ENCODE peak calls at places on chromosomes 7 and 10, in nine cellular contexts. C is CD8-positive, alpha-beta T cell; L is ovary; E is gastrocnemius medialis; G is esophagus squamous epithelium; T is Panc1; X is thyroid gland; S is hepatocyte; A is heart left ventricle. J is an unnamed sample.

GRCh38 chr7:154584352-154585252 is 418.3 kb downstream of the PAXIP1 start:
- DNase-seq in L (no peak), A (no peak), S (peak), G (no peak), X (no peak), E (no peak), C (no peak), T (no peak), J (no peak)

GRCh38 chr10:24947304-24948097 is 4.9 kb downstream of the PRTFDC1 start:
- DNase-seq in C (no peak), E (no peak), X (no peak), A (no peak), L (no peak), G (no peak), S (no peak), T (no peak), J (no peak)

GRCh38 chr10:126242352-126243260 is 145.7 kb downstream of the ADAM12 start:
- DNase-seq in E (no peak), S (peak), T (no peak), A (peak), G (no peak), L (peak), C (no peak), X (no peak), J (peak)

GRCh38 chr7:37067961-37068536 is 343.8 kb upstream of the AOAH start:
- DNase-seq in X (no peak), E (no peak), A (no peak), S (no peak), G (no peak), L (no peak), T (no peak), C (no peak), J (peak)

GRCh38 chr10:80860719-80861118 is 323.0 kb downstream of the SH2D4B start:
- DNase-seq in C (no peak), T (no peak), G (no peak), X (no peak), E (no peak), L (no peak), A (no peak), S (no peak), J (no peak)

GRCh38 chr7:139505563-139505962 is 17.9 kb upstream of the CLEC2L start:
- DNase-seq in L (no peak), E (no peak), A (no peak), S (no peak), X (no peak), T (no peak), G (no peak), C (no peak), J (peak)

GRCh38 chr10:109875828-109876821 is 47.2 kb downstream of the XPNPEP1 start:
- DNase-seq in X (no peak), S (no peak), T (no peak), A (no peak), L (no peak), G (no peak), C (no peak), E (no peak), J (no peak)

GRCh38 chr7:26397786-26398435 is 106.2 kb downstream of the SNX10 start:
- DNase-seq in A (peak), T (no peak), E (peak), C (no peak), S (peak), L (no peak), X (peak), G (no peak), J (peak)

GRCh38 chr7:6162331-6162620 is 110.1 kb downstream of the CYTH3 start:
- DNase-seq in L (no peak), G (no peak), A (peak), X (peak), C (no peak), T (no peak), E (no peak), S (no peak), J (no peak)

GRCh38 chr10:47318706-47319105 is 3.5 kb upstream of the GDF2 start:
- DNase-seq in T (no peak), X (no peak), S (no peak), L (no peak), A (no peak), E (no peak), G (no peak), C (no peak), J (no peak)

GRCh38 chr7:13946181-13946580 is 43.3 kb downstream of the ETV1 start:
- DNase-seq in A (no peak), E (no peak), S (no peak), T (no peak), G (no peak), X (no peak), C (no peak), L (no peak), J (no peak)

GRCh38 chr10:122224159-122224558 is 46.9 kb upstream of the BTBD16 start:
- DNase-seq in A (no peak), S (no peak), G (no peak), L (no peak), C (no peak), E (peak), X (no peak), T (no peak), J (no peak)

GRCh38 chr7:43362652-43363428 is 220.1 kb upstream of the STK17A start:
- DNase-seq in C (no peak), T (no peak), E (no peak), L (peak), S (peak), A (peak), X (peak), G (no peak), J (peak)

GRCh38 chr10:12780634-12781601 is 220.6 kb downstream of the CCDC3 start:
- DNase-seq in C (no peak), X (peak), S (no peak), G (no peak), L (no peak), T (no peak), A (no peak), E (no peak), J (no peak)

GRCh38 chr7:42232275-42232674 is 4.7 kb downstream of the GLI3 start:
- DNase-seq in S (peak), C (no peak), X (peak), L (no peak), E (no peak), A (no peak), T (no peak), G (no peak), J (no peak)

GRCh38 chr7:46569117-46569433 is 648.0 kb upstream of the IGFBP3 start:
- DNase-seq in L (no peak), X (peak), A (no peak), G (no peak), C (no peak), E (no peak), T (no peak), S (no peak), J (no peak)

GRCh38 chr10:124461642-124462347 is at the start of gene LHPP:
- DNase-seq in L (peak), S (peak), G (peak), C (peak), T (peak), E (peak), A (peak), X (peak), J (peak)

GRCh38 chr7:99489235-99489634 is 10.8 kb downstream of the ZNF394 start:
- DNase-seq in S (no peak), G (no peak), C (no peak), A (no peak), X (no peak), E (no peak), L (no peak), T (no peak), J (no peak)

GRCh38 chr10:33460461-33461294 is 126.2 kb upstream of the NRP1 start:
- DNase-seq in E (peak), X (peak), A (peak), T (no peak), C (no peak), S (peak), G (no peak), L (peak), J (no peak)

GRCh38 chr7:30926323-30926722 is 14.7 kb downstream of the AQP1 start:
- DNase-seq in C (no peak), X (no peak), S (no peak), E (no peak), A (no peak), G (no peak), T (no peak), L (no peak), J (no peak)

GRCh38 chr10:58137813-58138212 is 129.9 kb downstream of the IPMK start:
- DNase-seq in L (no peak), G (no peak), T (no peak), E (no peak), S (no peak), X (no peak), A (no peak), C (no peak), J (no peak)

GRCh38 chr7:36217211-36217960 is 64.3 kb downstream of the EEPD1 start:
- DNase-seq in X (no peak), E (no peak), T (no peak), S (no peak), C (no peak), L (no peak), A (no peak), G (no peak), J (no peak)

GRCh38 chr7:91609525-91609924 is 271.0 kb downstream of the MTERF1 start:
- DNase-seq in L (no peak), C (no peak), T (no peak), G (no peak), E (no peak), A (no peak), X (no peak), S (no peak), J (no peak)

DNA sequence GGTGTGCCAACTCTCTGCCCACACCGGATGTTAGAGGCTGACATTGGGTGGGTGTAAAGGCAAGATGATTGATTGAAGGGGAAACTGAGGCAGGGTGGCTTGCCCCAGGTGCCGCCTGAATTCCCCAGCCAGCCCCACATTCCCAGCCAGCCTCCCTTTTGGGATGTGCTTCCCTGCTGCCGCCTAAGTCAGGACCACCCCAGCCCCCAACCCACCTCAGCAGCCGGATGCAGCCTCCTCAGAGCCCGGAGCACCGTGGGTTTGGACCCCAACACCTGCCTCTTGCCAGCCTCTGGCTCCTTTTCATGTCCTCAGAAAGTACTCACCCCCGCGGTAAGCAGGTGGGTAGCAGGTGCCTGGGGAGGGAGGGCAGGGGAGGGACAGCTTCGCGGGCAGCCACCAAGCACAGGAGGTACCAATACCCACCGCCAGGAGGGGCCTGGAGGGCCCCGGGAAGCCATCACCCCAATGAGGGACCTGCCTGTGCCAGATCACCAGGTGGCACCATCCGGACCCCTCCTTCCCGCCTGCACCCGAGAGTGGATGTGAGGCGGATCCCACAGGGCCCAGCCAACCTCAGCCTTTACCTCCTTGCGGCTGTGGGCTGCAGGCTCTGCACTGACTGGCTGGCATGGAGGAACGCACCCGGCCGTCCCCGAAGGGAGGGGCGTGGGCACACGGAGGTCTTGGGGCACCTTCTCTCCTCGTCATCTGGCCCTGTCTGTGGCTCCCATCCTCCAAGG is 60.5 kb downstream of the PWWP2B start:
- DNase-seq in G (no peak), S (no peak), T (no peak), C (no peak), X (no peak), L (peak), E (no peak), A (peak), J (peak)
- TF ChIP-seq CTCF in G (no peak), S (no peak), T (no peak), C (no peak), X (no peak), L (no peak), E (peak), A (no peak), J (no peak)

GRCh38 chr7:2651336-2651735 is 19.6 kb downstream of the TTYH3 start:
- DNase-seq in X (no peak), T (no peak), S (no peak), A (peak), G (no peak), E (no peak), L (no peak), C (no peak), J (no peak)
- TF ChIP-seq CTCF in X (no peak), T (no peak), S (peak), A (no peak), G (no peak), E (no peak), L (no peak), C (no peak), J (peak)

GRCh38 chr10:78178940-78179339 is 145.3 kb downstream of the RPS24 start:
- DNase-seq in L (no peak), E (no peak), A (peak), T (no peak), G (no peak), X (peak), S (no peak), C (no peak), J (no peak)
- TF ChIP-seq CTCF in L (no peak), E (no peak), A (no peak), T (no peak), G (no peak), X (no peak), S (no peak), C (no peak), J (no peak)

GRCh38 chr7:142669074-142669654 is 80.1 kb upstream of the PRSS1 start:
- DNase-seq in A (no peak), S (peak), C (no peak), G (no peak), L (no peak), T (no peak), E (no peak), X (no peak), J (no peak)
- TF ChIP-seq CTCF in A (peak), S (peak), C (peak), G (no peak), L (no peak), T (no peak), E (peak), X (peak), J (peak)

GRCh38 chr10:17290226-17290625 is 62.2 kb downstream of the VIM start:
- DNase-seq in E (no peak), C (no peak), L (no peak), A (no peak), G (no peak), X (no peak), S (no peak), T (peak), J (no peak)
- TF ChIP-seq CTCF in E (no peak), C (no peak), L (no peak), A (no peak), G (peak), X (no peak), S (peak), T (peak), J (no peak)

DNA sequence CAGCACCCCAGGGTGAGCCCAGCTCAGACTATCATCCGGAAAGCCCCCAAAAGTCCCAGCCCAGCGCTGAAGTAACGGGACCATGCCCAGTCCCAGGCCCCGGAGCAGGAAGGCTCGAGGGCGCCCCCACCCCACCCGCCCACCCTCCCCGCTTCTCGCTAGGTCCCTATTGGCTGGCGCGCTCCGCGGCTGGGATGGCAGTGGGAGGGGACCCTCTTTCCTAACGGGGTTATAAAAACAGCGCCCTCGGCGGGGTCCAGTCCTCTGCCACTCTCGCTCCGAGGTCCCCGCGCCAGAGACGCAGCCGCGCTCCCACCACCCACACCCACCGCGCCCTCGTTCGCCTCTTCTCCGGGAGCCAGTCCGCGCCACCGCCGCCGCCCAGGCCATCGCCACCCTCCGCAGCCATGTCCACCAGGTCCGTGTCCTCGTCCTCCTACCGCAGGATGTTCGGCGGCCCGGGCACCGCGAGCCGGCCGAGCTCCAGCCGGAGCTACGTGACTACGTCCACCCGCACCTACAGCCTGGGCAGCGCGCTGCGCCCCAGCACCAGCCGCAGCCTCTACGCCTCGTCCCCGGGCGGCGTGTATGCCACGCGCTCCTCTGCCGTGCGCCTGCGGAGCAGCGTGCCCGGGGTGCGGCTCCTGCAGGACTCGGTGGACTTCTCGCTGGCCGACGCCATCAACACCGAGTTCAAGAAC is 1.1 kb downstream of the VIM start:
- DNase-seq in S (peak), C (peak), G (peak), X (peak), A (peak), T (no peak), L (peak), E (peak), J (peak)
- TF ChIP-seq CTCF in S (no peak), C (no peak), G (no peak), X (no peak), A (no peak), T (peak), L (no peak), E (no peak), J (no peak)

GRCh38 chr7:109092268-109092667 is 522.6 kb downstream of the DNAJB9 start:
- DNase-seq in C (no peak), L (no peak), T (no peak), G (no peak), A (no peak), X (no peak), S (no peak), E (no peak), J (no peak)
- TF ChIP-seq CTCF in C (no peak), L (no peak), T (peak), G (no peak), A (no peak), X (no peak), S (peak), E (no peak), J (no peak)

GRCh38 chr10:69093933-69094332 is 6.0 kb downstream of the SRGN start:
- DNase-seq in G (no peak), E (no peak), A (no peak), T (no peak), L (no peak), S (no peak), C (no peak), X (no peak), J (no peak)
- TF ChIP-seq CTCF in G (no peak), E (no peak), A (no peak), T (no peak), L (no peak), S (no peak), C (no peak), X (no peak), J (no peak)